ENCODE peak calls at places on chromosomes 16 and 17, in seven cellular contexts. O is activated naive CD8-positive, alpha-beta T cell treated with anti-CD3 and anti-CD28 coated beads, Interleukin-2, amount 50 U/mL, for 24 hours; G is fibroblast of the conjunctiva; B is HTR-8/SVneo; I is GM04504; Y is ELF-1; M is GM04503. U is an unnamed sample.
A peak's percentile ranks its signal among the peaks of the same experiment; 100 is the strongest.

GRCh38 chr16:86991679-86992078 is 325.5 kb downstream of the C16orf95 start:
- DNase-seq in O (no peak), G (no peak), B (no peak), I (no peak), Y (no peak), M (no peak), U (no peak)

GRCh38 chr17:4492762-4493561 is 5.7 kb upstream of the SPNS2 start:
- DNase-seq in O (peak; percentile 24), G (no peak), B (peak; percentile 58), I (no peak), Y (peak; percentile 94), M (no peak), U (no peak)

GRCh38 chr17:35808240-35808961 is 883 bp upstream of the TAF15 start:
- DNase-seq in O (no peak), G (peak; percentile 43), B (no peak), I (no peak), Y (no peak), M (no peak), U (peak; percentile 6)

GRCh38 chr16:83818276-83818675 is 10.5 kb downstream of the HSBP1 start:
- DNase-seq in O (no peak), G (no peak), B (no peak), I (no peak), Y (no peak), M (no peak), U (no peak)

GRCh38 chr16:1784977-1785845 is 2.5 kb downstream of the NUBP2 start:
- DNase-seq in O (no peak), G (no peak), B (no peak), I (no peak), Y (no peak), M (no peak), U (no peak)

GRCh38 chr16:54987081-54987480 is 56.4 kb downstream of the IRX5 start:
- DNase-seq in O (no peak), G (no peak), B (no peak), I (no peak), Y (peak; percentile 10), M (no peak), U (peak; percentile 46)

GRCh38 chr17:42310281-42311156 is 22.2 kb downstream of the STAT5A start:
- DNase-seq in O (no peak), G (no peak), B (no peak), I (no peak), Y (no peak), M (no peak), U (no peak)

GRCh38 chr17:66834919-66835454 is at the start of gene CACNG5:
- DNase-seq in O (no peak), G (no peak), B (no peak), I (no peak), Y (no peak), M (no peak), U (no peak)

GRCh38 chr17:59001158-59001814 is 105.4 kb downstream of the TRIM37 start:
- DNase-seq in O (peak; percentile 69), G (no peak), B (peak; percentile 63), I (no peak), Y (no peak), M (no peak), U (peak; percentile 34)

GRCh38 chr17:72250206-72250605 is 129.4 kb downstream of the SOX9 start:
- DNase-seq in O (no peak), G (no peak), B (no peak), I (no peak), Y (no peak), M (no peak), U (no peak)

GRCh38 chr17:55450232-55450631 is 28.6 kb upstream of the MMD start:
- DNase-seq in O (no peak), G (no peak), B (no peak), I (no peak), Y (no peak), M (no peak), U (no peak)

GRCh38 chr17:28717578-28718316 is at the start of gene RAB34:
- DNase-seq in O (no peak), G (peak; percentile 76), B (peak; percentile 84), I (peak; percentile 73), Y (peak; percentile 93), M (no peak), U (no peak)

GRCh38 chr17:6853764-6854442 is 22.4 kb upstream of the TEKT1 start:
- DNase-seq in O (peak; percentile 15), G (no peak), B (no peak), I (no peak), Y (peak; percentile 54), M (no peak), U (peak; percentile 5)

GRCh38 chr17:73268582-73269328 is 7.1 kb upstream of the CPSF4L start:
- DNase-seq in O (no peak), G (no peak), B (no peak), I (no peak), Y (no peak), M (no peak), U (no peak)

GRCh38 chr16:81521141-81521626 is 76.6 kb downstream of the CMIP start:
- DNase-seq in O (peak; percentile 68), G (no peak), B (no peak), I (no peak), Y (peak; percentile 39), M (no peak), U (peak; percentile 87)

GRCh38 chr16:2473999-2474876 is 689 bp upstream of the TBC1D24 start:
- DNase-seq in O (peak; percentile 65), G (no peak), B (no peak), I (no peak), Y (peak; percentile 44), M (no peak), U (peak; percentile 67)